ENCODE peak calls at places on chromosomes 4 and X, in four cellular contexts. J is heart left ventricle, K is fibroblast of pulmonary artery, R is cardiac fibroblast. V is an unnamed sample.

GRCh38 chr4:1812720-1813119 is 19.6 kb downstream of the FGFR3 start:
- DNase-seq in J (no peak), R (no peak), K (no peak), V (no peak)

GRCh38 chrX:104166735-104167436 is 633 bp downstream of the FAM199X start:
- DNase-seq in K (no peak), R (no peak), J (no peak), V (no peak)

GRCh38 chr4:41569957-41570356 is 32.0 kb downstream of the LIMCH1 start:
- DNase-seq in K (no peak), R (no peak), J (peak; percentile 59), V (no peak)

GRCh38 chrX:150543230-150544155 is 24.9 kb upstream of the MTM1 start:
- DNase-seq in K (no peak), J (peak; percentile 10), R (no peak), V (no peak)

GRCh38 chr4:26985836-26986235 is 125.2 kb downstream of the STIM2 start:
- DNase-seq in K (no peak), J (no peak), R (no peak), V (no peak)

GRCh38 chr4:42515156-42515884 is 118.0 kb downstream of the SHISA3 start:
- DNase-seq in R (no peak), K (peak; percentile 38), J (no peak), V (no peak)

GRCh38 chr4:167034983-167035382 is 199.3 kb downstream of the SPOCK3 start:
- DNase-seq in J (no peak), K (no peak), R (no peak), V (no peak)

GRCh38 chr4:104747635-104748034 is 252.9 kb upstream of the CXXC4 start:
- DNase-seq in R (no peak), J (no peak), K (no peak), V (peak; percentile 36)

GRCh38 chrX:150621652-150622051 is 53.2 kb downstream of the MTM1 start:
- DNase-seq in K (no peak), J (no peak), R (no peak), V (no peak)

GRCh38 chrX:119698835-119699234 is 5.9 kb upstream of the SEPTIN6 start:
- DNase-seq in J (no peak), R (peak; percentile 69), K (peak; percentile 71), V (peak; percentile 52)

GRCh38 chr4:154024097-154024496 is 235.2 kb upstream of the SFRP2 start:
- DNase-seq in K (no peak), J (no peak), R (peak; percentile 22), V (no peak)

GRCh38 chr4:94724016-94724415 is 33.7 kb upstream of the BMPR1B start:
- DNase-seq in R (no peak), J (no peak), K (no peak), V (no peak)

GRCh38 chrX:23826653-23827052 is 43.7 kb downstream of the SAT1 start:
- DNase-seq in R (no peak), J (no peak), K (no peak), V (no peak)

GRCh38 chr4:710916-711315 is 5.3 kb downstream of the PCGF3 start:
- DNase-seq in K (no peak), J (no peak), R (no peak), V (no peak)

GRCh38 chrX:40170830-40171512 is 73.2 kb upstream of the BCOR start:
- DNase-seq in R (no peak), K (no peak), J (no peak), V (no peak)

GRCh38 chrX:6852121-6852520 is 295.4 kb upstream of the STS start:
- DNase-seq in R (no peak), K (no peak), J (no peak), V (no peak)

GRCh38 chr4:185833055-185833598 is 21.1 kb upstream of the SORBS2 start:
- DNase-seq in J (no peak), K (peak; percentile 76), R (peak; percentile 59), V (no peak)

GRCh38 chr4:139599594-139600374 is 43.8 kb upstream of the SETD7 start:
- DNase-seq in J (no peak), R (peak; percentile 94), K (peak; percentile 66), V (peak; percentile 91)

GRCh38 chr4:95732061-95732460 is 107.8 kb upstream of the PDHA2 start:
- DNase-seq in K (peak; percentile 49), R (peak; percentile 50), J (no peak), V (peak; percentile 23)

GRCh38 chrX:133593531-133593930 is 178.2 kb upstream of the GPC4 start:
- DNase-seq in J (no peak), K (no peak), R (no peak), V (no peak)

GRCh38 chr4:188175288-188175687 is 36.0 kb downstream of the TRIML1 start:
- DNase-seq in R (no peak), J (no peak), K (no peak), V (peak; percentile 13)

GRCh38 chr4:150934022-150934421 is 81.1 kb downstream of the LRBA start:
- DNase-seq in J (no peak), R (peak; percentile 38), K (no peak), V (no peak)
- TF ChIP-seq CTCF in J (no peak), R (no peak), K (no peak), V (no peak)

GRCh38 chr4:4763815-4764202 is 95.7 kb upstream of the MSX1 start:
- DNase-seq in J (no peak), K (peak; percentile 15), R (no peak), V (no peak)
- H3K4me3 ChIP-seq in J (no peak overlapping the region), K (no peak overlapping the region), R (no peak overlapping the region), V (no peak overlapping the region)

DNA sequence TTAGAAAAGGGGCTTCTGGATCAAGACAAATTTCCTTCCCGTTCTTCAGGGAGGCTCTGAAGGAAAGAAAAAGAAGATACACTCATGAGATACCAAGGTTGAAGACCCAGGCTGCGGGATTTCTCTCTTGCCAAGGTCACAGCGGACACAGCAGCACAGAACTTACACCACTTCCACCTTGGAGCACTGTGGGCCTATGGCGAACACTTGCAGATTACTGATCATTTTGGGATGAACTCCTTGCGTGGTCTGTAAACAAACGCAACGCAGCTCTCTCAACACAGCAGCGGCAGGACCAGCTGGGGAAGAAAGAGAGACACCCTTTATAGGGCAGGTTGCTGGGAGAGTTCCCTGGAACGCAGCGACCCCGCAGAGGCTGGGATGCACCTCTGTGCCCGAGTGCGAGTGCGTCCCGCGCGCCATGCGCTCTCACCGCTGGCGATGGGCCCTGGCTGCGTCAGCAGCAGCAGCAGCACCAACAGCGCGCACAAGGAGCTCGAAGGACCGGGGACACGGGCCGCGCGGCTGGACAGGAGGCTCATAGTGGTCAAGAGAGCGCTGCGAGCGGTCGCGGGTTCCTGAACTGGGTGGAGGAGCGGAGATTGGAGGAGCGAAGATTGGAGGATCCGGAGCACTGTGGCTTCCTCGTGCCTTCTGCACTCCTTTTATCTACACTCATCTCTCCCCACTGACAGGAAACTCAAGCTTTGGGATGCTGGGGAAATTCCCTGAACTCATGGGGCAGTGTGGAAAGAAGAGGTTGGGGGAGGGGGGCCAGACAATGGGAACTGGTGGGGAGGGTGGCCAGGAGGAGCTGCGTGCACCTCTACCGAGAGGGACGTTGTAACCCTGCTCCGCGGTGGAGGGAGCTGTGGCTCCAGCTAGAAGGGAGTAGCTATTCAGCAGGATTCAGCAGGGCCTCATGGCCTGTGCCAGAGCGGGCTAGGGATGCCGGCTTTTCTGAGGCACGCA is at the start of gene CXCL5:
- DNase-seq in R (peak; percentile 89), J (peak; percentile 23), K (peak; percentile 81), V (peak; percentile 68)
- TF ChIP-seq CTCF in R (peak; percentile 26), J (no peak), K (peak; percentile 37), V (peak; percentile 37)

DNA sequence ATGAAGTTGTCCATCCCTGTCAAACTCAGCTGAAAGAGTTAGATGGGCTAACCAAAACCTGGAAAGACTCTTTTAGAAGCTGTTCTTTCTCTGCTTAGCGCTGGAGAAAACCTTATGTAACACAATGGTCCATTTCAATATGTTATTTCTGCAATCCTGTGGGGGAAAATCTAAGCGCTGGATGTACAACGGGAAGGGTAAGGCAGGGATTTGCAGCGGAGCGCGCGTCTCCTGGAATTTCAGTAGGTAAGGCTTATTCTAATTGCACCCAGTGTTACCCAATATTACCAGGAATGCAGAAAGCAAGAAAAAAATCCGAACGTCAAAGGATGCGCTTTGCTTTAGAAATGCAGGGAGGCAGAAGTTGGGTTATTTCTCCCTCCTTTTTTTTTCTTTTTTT is 2.0 kb downstream of the HS3ST1 start:
- DNase-seq in J (no peak), K (peak; percentile 47), R (no peak), V (peak; percentile 51)
- H3K4me3 ChIP-seq in J (peak overlapping the region; percentile 57), K (peak overlapping the region; percentile 71), R (peak overlapping the region; percentile 67), V (peak overlapping the region; percentile 79)

V was measured in epithelial cell of esophagus.